ENCODE peak calls at places on chromosome 20, in five cellular contexts. J is uterus, D is RWPE1, Q is breast epithelium, L is substantia nigra. X is an unnamed sample.

GRCh38 chr20:14232650-14233049 is 104.8 kb downstream of the FLRT3 start:
- DNase-seq in L (no peak), Q (no peak), J (no peak), D (no peak), X (no peak)

GRCh38 chr20:57613481-57613921 is 6.7 kb downstream of the ZBP1 start:
- DNase-seq in J (no peak), Q (no peak), L (no peak), D (no peak), X (no peak)

GRCh38 chr20:37907677-37908397 is 4.9 kb downstream of the VSTM2L start:
- DNase-seq in D (peak; percentile 75), J (no peak), Q (no peak), L (no peak), X (no peak)

GRCh38 chr20:57662313-57663240 is 42.4 kb upstream of the ZBP1 start:
- DNase-seq in D (no peak), Q (peak; percentile 15), L (no peak), J (peak; percentile 15), X (no peak)

GRCh38 chr20:62986257-62986807 is 20.4 kb downstream of the BHLHE23 start:
- DNase-seq in L (no peak), D (no peak), Q (no peak), J (no peak), X (no peak)

GRCh38 chr20:18218249-18218648 is 70.1 kb upstream of the ZNF133 start:
- DNase-seq in J (no peak), D (no peak), Q (no peak), L (no peak), X (no peak)

GRCh38 chr20:48897298-48898044 is 24.0 kb upstream of the ARFGEF2 start:
- DNase-seq in L (no peak), Q (no peak), J (no peak), D (peak; percentile 93), X (peak; percentile 61)

GRCh38 chr20:43658068-43658722 is 8.7 kb upstream of the MYBL2 start:
- DNase-seq in L (no peak), Q (no peak), J (no peak), D (peak; percentile 49), X (no peak)

GRCh38 chr20:37901667-37902503 is 1.0 kb upstream of the VSTM2L start:
- DNase-seq in J (peak; percentile 26), D (peak; percentile 85), L (no peak), Q (peak; percentile 19), X (peak; percentile 29)

GRCh38 chr20:32207211-32207625 is 325 bp downstream of the PLAGL2 start:
- DNase-seq in L (no peak), Q (no peak), D (no peak), J (no peak), X (no peak)

GRCh38 chr20:33096921-33097320 is 17.5 kb downstream of the BPIFB4 start:
- DNase-seq in L (peak; percentile 6), J (no peak), Q (no peak), D (no peak), X (no peak)

GRCh38 chr20:39259808-39260207 is 297.7 kb downstream of the DHX35 start:
- DNase-seq in L (no peak), D (no peak), J (no peak), Q (no peak), X (no peak)

GRCh38 chr20:1474817-1475603 is 8.4 kb upstream of the NSFL1C start:
- DNase-seq in J (no peak), D (peak; percentile 85), L (no peak), Q (no peak), X (peak; percentile 88)

GRCh38 chr20:38200646-38201045 is 35.6 kb upstream of the TGM2 start:
- DNase-seq in Q (no peak), L (no peak), J (no peak), D (no peak), X (no peak)

GRCh38 chr20:63029358-63030121 is 22.8 kb upstream of the BHLHE23 start:
- DNase-seq in L (no peak), D (peak; percentile 71), Q (no peak), J (no peak), X (no peak)

GRCh38 chr20:24134284-24134683 is 145.7 kb upstream of the GGTLC1 start:
- DNase-seq in L (no peak), J (no peak), D (peak; percentile 52), Q (no peak), X (no peak)

GRCh38 chr20:47258745-47259695 is 97.5 kb downstream of the ZMYND8 start:
- DNase-seq in L (no peak), D (no peak), J (no peak), Q (no peak), X (peak; percentile 34)

GRCh38 chr20:36281785-36282380 is 24.3 kb upstream of the DLGAP4 start:
- DNase-seq in Q (no peak), D (no peak), J (no peak), L (no peak), X (no peak)

GRCh38 chr20:55160022-55160421 is 684.6 kb downstream of the DOK5 start:
- DNase-seq in Q (no peak), D (no peak), L (no peak), J (no peak), X (peak; percentile 55)

GRCh38 chr20:39532205-39532604 is 570.1 kb downstream of the DHX35 start:
- DNase-seq in Q (no peak), J (no peak), L (no peak), D (no peak), X (no peak)

GRCh38 chr20:59809630-59810375 is 123.6 kb downstream of the SYCP2 start:
- DNase-seq in D (no peak), L (no peak), J (no peak), Q (no peak), X (no peak)

GRCh38 chr20:39036011-39036410 is 73.9 kb downstream of the DHX35 start:
- DNase-seq in Q (no peak), J (no peak), L (no peak), D (no peak), X (no peak)

GRCh38 chr20:13042458-13042794 is 33.7 kb downstream of the SPTLC3 start:
- DNase-seq in L (no peak), Q (no peak), D (no peak), J (no peak), X (no peak)

GRCh38 chr20:43995645-43996044 is 81.0 kb downstream of the TOX2 start:
- DNase-seq in Q (no peak), J (no peak), D (no peak), L (no peak), X (no peak)

GRCh38 chr20:32189691-32190607 is 17.6 kb downstream of the PLAGL2 start:
- DNase-seq in J (peak; percentile 36), L (peak; percentile 47), D (no peak), Q (no peak), X (no peak)

GRCh38 chr20:13119583-13119982 is 101.5 kb upstream of the ISM1 start:
- DNase-seq in L (no peak), Q (peak; percentile 24), J (no peak), D (peak; percentile 46), X (no peak)

GRCh38 chr20:62784497-62784896 is 11.8 kb upstream of the MRGBP start:
- DNase-seq in J (no peak), L (no peak), Q (no peak), D (no peak), X (no peak)

GRCh38 chr20:19381947-19382346 is 169.5 kb downstream of the SLC24A3 start:
- DNase-seq in J (no peak), L (no peak), Q (no peak), D (no peak), X (no peak)

GRCh38 chr20:50561379-50562078 is 51.3 kb downstream of the PTPN1 start:
- DNase-seq in L (no peak), Q (no peak), J (peak; percentile 76), D (peak; percentile 98), X (peak; percentile 70)
- H3K27ac ChIP-seq in L (no peak overlapping the region), Q (no peak overlapping the region), J (peak overlapping the region; percentile 86), D (peak overlapping the region; percentile 92), X (peak overlapping the region; percentile 81)

GRCh38 chr20:41306061-41306727 is 11.3 kb downstream of the ZHX3 start:
- DNase-seq in J (no peak), L (no peak), D (no peak), Q (no peak), X (no peak)

GRCh38 chr20:41308290-41308691 is 9.2 kb downstream of the ZHX3 start:
- DNase-seq in D (peak; percentile 52), J (no peak), Q (no peak), L (no peak), X (no peak)

GRCh38 chr20:41309817-41310216 is 7.7 kb downstream of the ZHX3 start:
- DNase-seq in J (no peak), D (peak; percentile 67), L (no peak), Q (no peak), X (no peak)

GRCh38 chr20:41307021-41307420 is 10.5 kb downstream of the ZHX3 start:
- DNase-seq in D (no peak), Q (no peak), L (no peak), J (no peak), X (no peak)

GRCh38 chr20:41308726-41309413 is 8.7 kb downstream of the ZHX3 start:
- DNase-seq in D (no peak), L (no peak), J (no peak), Q (no peak), X (no peak)
- H3K27ac ChIP-seq in D (no peak overlapping the region), L (no peak overlapping the region), J (peak overlapping the region; percentile 62), Q (peak overlapping the region; percentile 82), X (no peak overlapping the region)

GRCh38 chr20:25258463-25258805 is 10.5 kb downstream of the PYGB start:
- DNase-seq in D (no peak), Q (peak; percentile 16), L (no peak), J (no peak), X (no peak)

GRCh38 chr20:25256226-25256859 is 8.5 kb downstream of the PYGB start:
- DNase-seq in Q (peak; percentile 23), D (no peak), J (no peak), L (no peak), X (no peak)

GRCh38 chr20:25257756-25258462 is 10.0 kb downstream of the PYGB start:
- DNase-seq in J (no peak), D (no peak), L (no peak), Q (peak; percentile 10), X (no peak)

GRCh38 chr20:25258828-25259227 is 10.9 kb downstream of the PYGB start:
- DNase-seq in J (no peak), Q (no peak), D (no peak), L (no peak), X (no peak)

DNA sequence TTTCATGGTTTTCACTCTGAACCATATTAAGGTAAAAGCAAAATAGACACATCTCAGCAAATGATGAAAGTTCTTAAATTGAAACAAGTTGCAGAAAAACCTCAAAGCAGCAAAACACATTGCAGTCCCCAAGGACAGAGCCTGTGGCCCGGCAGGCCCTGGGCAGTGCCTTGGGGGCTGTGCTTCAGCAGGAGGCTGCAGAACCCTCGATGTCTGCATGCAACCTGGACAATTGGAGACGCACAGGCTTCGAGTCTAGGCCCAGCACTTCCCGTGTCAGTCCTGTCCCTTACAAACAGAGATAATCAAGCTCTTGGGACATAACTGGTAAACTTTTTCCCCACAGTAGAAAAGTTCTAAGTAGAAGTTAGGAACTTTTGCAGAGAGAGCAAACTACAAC is 9.2 kb downstream of the PYGB start:
- DNase-seq in D (no peak), L (no peak), Q (peak; percentile 11), J (no peak), X (no peak)
- H3K27ac ChIP-seq in D (peak overlapping the region; percentile 52), L (no peak overlapping the region), Q (no peak overlapping the region), J (no peak overlapping the region), X (peak overlapping the region; percentile 100)

GRCh38 chr20:22836877-22837276 is 198.2 kb upstream of the SSTR4 start:
- DNase-seq in D (no peak), Q (no peak), L (no peak), J (no peak), X (no peak)
- H3K27ac ChIP-seq in D (no peak overlapping the region), Q (no peak overlapping the region), L (no peak overlapping the region), J (no peak overlapping the region), X (peak overlapping the region; percentile 44)

X was measured in epithelial cell of prostate.